ENCODE peak calls at places on chromosomes 7 and 10, in eight cellular contexts. T is astrocyte of the cerebellum; S is breast epithelium; F is CD8-positive, alpha-beta memory T cell; X is A549; U is uterus; I is psoas muscle; J is foreskin fibroblast. V is an unnamed sample.

GRCh38 chr10:114009281-114009996 is 34.2 kb upstream of the ADRB1 start:
- DNase-seq in F (no peak), U (no peak), I (no peak), S (no peak), J (no peak), X (no peak), T (no peak), V (no peak)

GRCh38 chr7:47026733-47027450 is 555.0 kb downstream of the TNS3 start:
- DNase-seq in S (no peak), F (no peak), T (no peak), I (no peak), X (no peak), U (no peak), J (no peak), V (no peak)

GRCh38 chr7:132028144-132028920 is 471.9 kb upstream of the PODXL start:
- DNase-seq in J (no peak), I (no peak), F (no peak), U (no peak), X (no peak), T (no peak), S (no peak), V (no peak)

GRCh38 chr10:128062331-128062730 is 63.9 kb downstream of the MKI67 start:
- DNase-seq in U (no peak), F (peak; percentile 25), X (no peak), T (no peak), I (no peak), J (no peak), S (no peak), V (no peak)

GRCh38 chr7:107982918-107983389 is 20.0 kb downstream of the LAMB1 start:
- DNase-seq in U (peak; percentile 48), S (no peak), J (peak; percentile 24), X (peak; percentile 25), F (no peak), I (no peak), T (no peak), V (no peak)

GRCh38 chr7:77913977-77914607 is 115.5 kb downstream of the PHTF2 start:
- DNase-seq in T (no peak), U (no peak), I (no peak), F (no peak), X (no peak), J (no peak), S (no peak), V (no peak)

GRCh38 chr7:41581041-41581440 is 121.8 kb downstream of the INHBA start:
- DNase-seq in X (no peak), J (no peak), T (no peak), F (no peak), S (no peak), I (no peak), U (no peak), V (no peak)

GRCh38 chr7:21773326-21773725 is 172.4 kb downstream of the CDCA7L start:
- DNase-seq in U (no peak), X (no peak), I (no peak), J (no peak), S (no peak), T (no peak), F (no peak), V (no peak)

GRCh38 chr10:78772986-78773530 is 295.7 kb upstream of the ZMIZ1 start:
- DNase-seq in F (no peak), I (no peak), J (no peak), U (peak; percentile 12), X (no peak), S (no peak), T (no peak), V (no peak)

GRCh38 chr7:131501930-131502685 is 54.3 kb downstream of the PODXL start:
- DNase-seq in F (no peak), T (no peak), I (no peak), U (no peak), J (no peak), X (no peak), S (no peak), V (no peak)

GRCh38 chr7:108684629-108685028 is 115.0 kb downstream of the DNAJB9 start:
- DNase-seq in X (no peak), F (no peak), I (no peak), S (no peak), U (no peak), J (peak; percentile 44), T (no peak), V (no peak)

GRCh38 chr7:71384094-71384493 is 252.2 kb downstream of the GALNT17 start:
- DNase-seq in F (no peak), T (no peak), S (no peak), J (no peak), I (no peak), U (no peak), X (no peak), V (no peak)

GRCh38 chr10:98107644-98108430 is 26.6 kb upstream of the R3HCC1L start:
- DNase-seq in J (no peak), F (no peak), U (no peak), T (no peak), X (no peak), S (no peak), I (no peak), V (no peak)

GRCh38 chr7:159032753-159033472 is 111.8 kb downstream of the VIPR2 start:
- DNase-seq in F (no peak), T (no peak), X (no peak), J (no peak), I (no peak), S (peak; percentile 42), U (no peak), V (no peak)

GRCh38 chr7:151864081-151864480 is 12.8 kb downstream of the PRKAG2 start:
- DNase-seq in J (no peak), T (no peak), U (no peak), X (no peak), S (no peak), F (no peak), I (no peak), V (no peak)

GRCh38 chr10:124665091-124665490 is 79.1 kb downstream of the FAM53B start:
- DNase-seq in J (no peak), I (no peak), X (no peak), F (no peak), T (no peak), U (no peak), S (no peak), V (no peak)

GRCh38 chr10:129032626-129033353 is 434.3 kb upstream of the MGMT start:
- DNase-seq in S (no peak), I (no peak), X (no peak), U (no peak), J (no peak), T (no peak), F (no peak), V (no peak)

GRCh38 chr7:111931016-111931517 is 275.1 kb downstream of the DOCK4 start:
- DNase-seq in U (no peak), X (no peak), T (peak; percentile 68), J (peak; percentile 55), S (no peak), I (no peak), F (no peak), V (peak; percentile 19)

GRCh38 chr7:94972296-94972695 is 64.9 kb downstream of the PPP1R9A start:
- DNase-seq in T (peak; percentile 13), X (no peak), U (no peak), S (no peak), J (peak; percentile 70), F (no peak), I (no peak), V (peak; percentile 20)

GRCh38 chr7:27145167-27145883 is 1.8 kb upstream of the HOXA5 start:
- DNase-seq in U (no peak), J (no peak), I (peak; percentile 45), T (no peak), S (no peak), X (no peak), F (no peak), V (no peak)

GRCh38 chr7:27147211-27148030 is at the start of gene HOXA6:
- DNase-seq in F (no peak), I (peak; percentile 91), J (peak; percentile 65), T (no peak), X (no peak), U (peak; percentile 57), S (peak; percentile 75), V (no peak)

GRCh38 chr7:27148031-27148775 is 629 bp upstream of the HOXA6 start:
- DNase-seq in F (no peak), I (peak; percentile 82), T (no peak), J (no peak), X (no peak), S (peak; percentile 41), U (peak; percentile 31), V (no peak)

GRCh38 chr7:27145884-27146401 is 1.6 kb downstream of the HOXA6 start:
- DNase-seq in J (no peak), T (no peak), S (peak; percentile 45), I (no peak), X (no peak), U (no peak), F (no peak), V (no peak)

GRCh38 chr7:27146491-27147210 is 923 bp downstream of the HOXA6 start:
- DNase-seq in I (peak; percentile 71), J (no peak), T (no peak), S (peak; percentile 40), F (no peak), U (no peak), X (no peak), V (no peak)
- H3K4me3 ChIP-seq in I (peak overlapping the region; percentile 75), J (no peak overlapping the region), T (no peak overlapping the region), S (peak overlapping the region; percentile 80), F (no peak overlapping the region), U (no peak overlapping the region), X (no peak overlapping the region), V (peak overlapping the region; percentile 75)

GRCh38 chr7:117323585-117323876 is 673 bp upstream of the WNT2 start:
- DNase-seq in J (no peak), I (no peak), S (no peak), U (no peak), T (no peak), F (no peak), X (no peak), V (no peak)

GRCh38 chr7:117324940-117325339 is 2.1 kb upstream of the WNT2 start:
- DNase-seq in I (no peak), J (peak; percentile 10), S (no peak), X (no peak), U (no peak), F (no peak), T (no peak), V (no peak)

GRCh38 chr7:117323877-117324699 is 1.2 kb upstream of the WNT2 start:
- DNase-seq in I (peak; percentile 51), X (no peak), F (no peak), S (no peak), T (no peak), J (peak; percentile 54), U (peak; percentile 76), V (no peak)

GRCh38 chr7:117320523-117320922 is 2.3 kb downstream of the WNT2 start:
- DNase-seq in X (no peak), I (no peak), S (no peak), F (no peak), T (no peak), U (no peak), J (no peak), V (no peak)

GRCh38 chr7:117322741-117323584 is at the start of gene WNT2:
- DNase-seq in F (no peak), T (no peak), J (peak; percentile 58), S (no peak), U (no peak), X (no peak), I (no peak), V (no peak)
- H3K4me3 ChIP-seq in F (no peak within 1 kb of the TSS), T (peak within 1 kb of the TSS; percentile 49), J (peak within 1 kb of the TSS; percentile 51), S (peak within 1 kb of the TSS; percentile 65), U (peak within 1 kb of the TSS; percentile 26), X (peak within 1 kb of the TSS; percentile 47), I (peak within 1 kb of the TSS; percentile 58), V (peak within 1 kb of the TSS; percentile 50)

GRCh38 chr10:1195828-1196227 is 139.6 kb downstream of the WDR37 start:
- DNase-seq in S (peak; percentile 3), I (no peak), U (no peak), J (no peak), T (no peak), X (no peak), F (no peak), V (no peak)
- H3K4me3 ChIP-seq in S (no peak overlapping the region), I (no peak overlapping the region), U (no peak overlapping the region), J (no peak overlapping the region), T (no peak overlapping the region), X (no peak overlapping the region), F (no peak overlapping the region), V (no peak overlapping the region)

GRCh38 chr10:75408512-75408881 is 6.9 kb upstream of the ZNF503 start:
- DNase-seq in F (no peak), X (peak; percentile 29), I (no peak), S (no peak), U (peak; percentile 78), J (no peak), T (no peak), V (no peak)
- H3K4me3 ChIP-seq in F (no peak overlapping the region), X (peak overlapping the region; percentile 78), I (peak overlapping the region; percentile 84), S (peak overlapping the region; percentile 81), U (peak overlapping the region; percentile 61), J (peak overlapping the region; percentile 81), T (peak overlapping the region; percentile 68), V (peak overlapping the region; percentile 65)